ENCODE peak calls at places on chromosomes 6 and 20, in six cellular contexts. D is nephron progenitor cell; T is stimulated activated naive B cell treated with anti-CD40 and anti-IgM and Interleukin-4, amounts not matched to agents 10 μg/mL and 1 μg/mL and 100 μg/mL, for 72 hours; O is spleen; G is AG20443; Q is amniotic epithelial cell. B is an unnamed sample.

GRCh38 chr6:106411643-106412200 is 51.2 kb downstream of the CRYBG1 start:
- DNase-seq in G (no peak), T (no peak), Q (no peak), D (no peak), O (no peak), B (no peak)

GRCh38 chr6:41546866-41547798 is 951 bp downstream of the FOXP4 start:
- DNase-seq in D (peak; percentile 63), G (peak; percentile 70), O (peak; percentile 84), Q (peak; percentile 47), T (no peak), B (no peak)

GRCh38 chr6:36755435-36756348 is 58.1 kb downstream of the RAB44 start:
- DNase-seq in D (no peak), Q (peak; percentile 69), O (no peak), G (no peak), T (peak; percentile 74), B (peak; percentile 61)

GRCh38 chr6:107633680-107634141 is 143.8 kb downstream of the SOBP start:
- DNase-seq in T (no peak), Q (no peak), G (no peak), D (no peak), O (no peak), B (no peak)

GRCh38 chr6:151276112-151276745 is 36.5 kb downstream of the AKAP12 start:
- DNase-seq in D (peak; percentile 22), T (no peak), G (peak; percentile 90), Q (peak; percentile 94), O (no peak), B (no peak)

GRCh38 chr20:24337074-24337473 is 132.4 kb upstream of the SYNDIG1 start:
- DNase-seq in G (peak; percentile 44), O (no peak), D (no peak), Q (peak; percentile 14), T (no peak), B (no peak)

GRCh38 chr6:139161169-139161568 is 26.3 kb downstream of the HECA start:
- DNase-seq in D (no peak), G (peak; percentile 20), O (no peak), Q (no peak), T (no peak), B (peak; percentile 87)

GRCh38 chr6:33029297-33030184 is 20.1 kb upstream of the HLA-DOA start:
- DNase-seq in T (peak; percentile 92), O (peak; percentile 82), Q (peak; percentile 6), G (no peak), D (no peak), B (no peak)

GRCh38 chr6:35794536-35795452 is 2.3 kb downstream of the CLPS start:
- DNase-seq in G (no peak), O (no peak), T (no peak), D (no peak), Q (no peak), B (no peak)

GRCh38 chr6:74510878-74511277 is 695.0 kb downstream of the COL12A1 start:
- DNase-seq in T (no peak), G (no peak), D (no peak), Q (peak; percentile 65), O (no peak), B (no peak)

GRCh38 chr20:34995192-34995591 is 39.5 kb downstream of the MYH7B start:
- DNase-seq in Q (no peak), O (no peak), T (no peak), G (no peak), D (no peak), B (no peak)

GRCh38 chr6:118017301-118017854 is 110.3 kb downstream of the SLC35F1 start:
- DNase-seq in Q (no peak), T (no peak), G (no peak), O (no peak), D (no peak), B (no peak)

GRCh38 chr6:144310761-144311160 is 25.6 kb downstream of the UTRN start:
- DNase-seq in T (peak; percentile 21), G (no peak), D (no peak), O (no peak), Q (no peak), B (no peak)

GRCh38 chr6:40778186-40778585 is 191.0 kb upstream of the LRFN2 start:
- DNase-seq in Q (no peak), O (no peak), G (peak; percentile 58), D (no peak), T (no peak), B (no peak)

GRCh38 chr6:155645328-155645727 is 189.7 kb upstream of the NOX3 start:
- DNase-seq in G (no peak), D (no peak), O (no peak), Q (no peak), T (no peak), B (no peak)

B was measured in SJSA1.